ENCODE peak calls at places on chromosomes 16 and 17, in seven cellular contexts. D, L, Z, F, U, G and W are unnamed samples.

GRCh38 chr17:41544935-41545334 is 16.8 kb upstream of the KRT19 start:
- DNase-seq in G (no peak), U (no peak), D (no peak), L (no peak), Z (no peak), F (no peak), W (no peak)

GRCh38 chr16:80682435-80683070 is 121.8 kb downstream of the CDYL2 start:
- DNase-seq in G (no peak), F (no peak), L (no peak), Z (no peak), D (peak; percentile 80), U (no peak), W (no peak)

GRCh38 chr17:48840441-48840840 is 9.6 kb downstream of the CALCOCO2 start:
- DNase-seq in Z (no peak), U (no peak), G (no peak), D (peak; percentile 45), L (no peak), F (no peak), W (no peak)

GRCh38 chr17:17913695-17914332 is 58.4 kb downstream of the TOM1L2 start:
- DNase-seq in D (peak; percentile 87), Z (peak; percentile 36), G (peak; percentile 92), L (no peak), U (peak; percentile 88), F (peak; percentile 39), W (no peak)

GRCh38 chr17:31052187-31052889 is 42.4 kb upstream of the NF1 start:
- DNase-seq in U (peak; percentile 67), F (peak; percentile 86), L (no peak), D (peak; percentile 99), G (peak; percentile 86), Z (no peak), W (no peak)

GRCh38 chr17:41082565-41083136 is 1.3 kb upstream of the KRTAP4-7 start:
- DNase-seq in L (no peak), F (no peak), U (peak; percentile 29), Z (no peak), D (peak; percentile 35), G (no peak), W (no peak)

GRCh38 chr16:28202147-28202746 is 9.5 kb downstream of the XPO6 start:
- DNase-seq in L (no peak), G (no peak), Z (no peak), D (no peak), U (peak; percentile 29), F (no peak), W (no peak)

GRCh38 chr16:15897834-15898254 is 9.4 kb upstream of the CEP20 start:
- DNase-seq in L (no peak), D (peak; percentile 65), G (no peak), U (no peak), Z (no peak), F (no peak), W (no peak)

GRCh38 chr17:37218849-37219248 is 156.9 kb upstream of the C17orf78 start:
- DNase-seq in U (no peak), G (no peak), F (no peak), D (no peak), Z (no peak), L (no peak), W (no peak)

GRCh38 chr17:3692346-3692745 is 3.6 kb downstream of the P2RX5 start:
- DNase-seq in G (no peak), D (no peak), U (no peak), F (no peak), L (no peak), Z (peak; percentile 61), W (no peak)
- TF ChIP-seq CTCF in G (no peak), D (no peak), U (no peak), F (no peak), L (no peak), Z (no peak), W (no peak)

DNA sequence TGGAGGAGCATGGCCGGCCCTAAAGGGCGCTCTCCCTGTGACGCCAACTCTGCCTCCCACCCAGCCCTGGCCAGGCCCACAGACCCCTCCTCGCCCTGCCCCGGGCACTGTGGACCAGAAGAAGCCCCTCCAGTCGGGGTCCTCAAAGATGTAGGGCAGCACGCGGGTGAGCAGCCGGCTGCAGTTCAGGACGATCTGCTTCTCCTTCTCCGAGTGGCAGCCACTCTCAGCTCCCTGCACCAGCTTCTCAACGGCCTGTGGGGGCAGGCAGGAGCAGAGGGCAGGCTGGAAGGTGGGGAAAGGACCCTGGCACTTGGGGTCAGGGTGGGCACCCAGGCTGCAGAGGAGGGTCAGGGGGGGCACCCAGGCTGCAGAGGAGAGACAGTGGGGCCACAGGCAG is 8.9 kb downstream of the HID1 start:
- DNase-seq in D (no peak), F (no peak), G (no peak), U (no peak), Z (no peak), L (no peak), W (no peak)
- TF ChIP-seq CTCF in D (no peak), F (no peak), G (no peak), U (no peak), Z (no peak), L (no peak), W (no peak)

DNA sequence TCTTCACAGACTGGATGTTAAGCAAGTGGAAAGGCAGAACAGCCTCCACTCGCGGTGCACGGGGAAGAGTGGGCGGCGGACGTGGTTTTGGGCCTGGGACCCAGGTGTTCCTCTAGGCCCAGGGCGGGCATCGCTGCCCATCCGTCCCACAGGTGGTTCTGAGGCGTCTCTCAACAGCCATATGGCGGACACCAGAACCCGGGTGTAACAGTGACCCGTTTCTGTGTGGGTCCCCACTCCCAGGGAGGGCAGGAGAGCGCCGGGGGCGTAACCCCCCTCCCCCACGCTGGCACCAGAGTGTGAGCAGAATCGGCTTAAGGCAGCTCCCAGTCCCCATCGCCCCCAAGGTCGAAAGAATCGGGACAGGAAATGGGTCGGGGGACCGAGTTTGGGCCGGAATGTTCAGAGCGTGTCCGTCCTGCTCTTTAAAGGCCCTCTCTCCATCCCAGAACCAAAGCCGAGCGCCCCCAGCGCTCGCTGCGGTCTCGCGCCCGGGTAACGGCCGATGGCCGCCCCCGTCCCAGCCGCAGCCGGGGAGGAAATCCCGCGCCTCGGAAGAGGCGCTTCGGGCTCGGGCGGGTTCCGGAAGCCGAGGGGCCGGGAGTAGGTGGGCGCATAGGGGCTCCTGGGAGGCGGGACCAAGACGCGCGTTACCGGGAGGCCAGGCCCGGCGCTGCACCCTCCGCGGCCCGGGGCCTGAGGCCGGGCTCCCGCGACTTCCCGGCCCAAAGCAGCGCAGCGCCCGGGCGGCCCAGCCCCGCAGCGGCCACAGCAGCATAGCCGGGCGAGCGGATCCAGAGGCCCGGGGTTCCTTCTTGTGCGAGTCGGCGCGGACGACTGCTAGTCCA is at the start of gene TK2:
- DNase-seq in Z (peak; percentile 72), U (no peak), L (no peak), D (peak; percentile 76), F (no peak), G (peak; percentile 80), W (no peak)
- TF ChIP-seq CTCF in Z (no peak), U (peak; percentile 17), L (no peak), D (peak; percentile 27), F (no peak), G (no peak), W (no peak)

DNA sequence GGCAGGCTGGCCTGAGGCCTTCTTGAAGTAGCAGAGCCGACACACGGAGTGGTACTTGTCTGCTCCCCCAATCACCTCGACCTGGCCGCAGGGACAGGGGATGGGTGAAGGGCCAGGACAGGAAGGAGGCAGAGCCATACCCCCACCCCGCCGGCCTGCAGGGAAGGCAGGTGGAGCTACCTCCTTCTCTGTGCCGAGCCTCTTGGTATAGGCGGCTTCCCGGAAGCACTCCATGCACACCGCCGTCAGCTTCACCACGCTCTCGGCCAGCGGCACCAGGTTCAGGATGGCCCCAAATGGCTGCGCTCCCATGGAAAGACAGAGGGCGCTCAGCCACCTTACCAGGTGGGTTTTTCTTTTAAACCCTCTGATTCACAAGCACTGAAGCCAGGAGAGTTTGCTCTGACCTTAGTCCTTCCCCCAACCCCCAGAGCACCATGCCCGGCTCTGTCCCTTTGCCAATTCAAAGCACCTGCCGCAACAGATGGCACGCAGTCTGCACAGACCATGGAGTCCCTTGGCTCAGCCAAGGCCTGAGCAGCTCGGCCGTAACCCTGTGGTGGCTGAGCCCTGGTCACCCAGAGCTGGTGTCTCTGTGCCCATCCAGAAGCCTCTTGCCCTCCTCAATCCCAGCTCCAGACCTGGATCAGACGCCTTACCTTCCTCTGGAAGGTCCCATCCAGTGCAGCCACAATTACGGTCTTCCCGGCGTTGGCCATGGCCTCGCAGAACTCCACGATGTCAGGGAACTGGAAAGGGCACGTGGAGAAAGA is 6.7 kb downstream of the SYNGR2 start:
- DNase-seq in D (no peak), G (no peak), F (no peak), Z (peak; percentile 72), L (no peak), U (no peak), W (no peak)
- TF ChIP-seq CTCF in D (no peak), G (no peak), F (no peak), Z (peak; percentile 17), L (no peak), U (peak; percentile 10), W (no peak)

GRCh38 chr16:3444032-3444388 is 530 bp downstream of the NAA60 start:
- DNase-seq in Z (no peak), L (no peak), D (peak; percentile 79), G (no peak), F (peak; percentile 32), U (peak; percentile 64), W (no peak)
- TF ChIP-seq CTCF in Z (no peak), L (no peak), D (no peak), G (peak; percentile 22), F (no peak), U (no peak), W (no peak)